ENCODE peak calls at places on chromosomes 13 and 19, in ten cellular contexts. B is hepatocyte; Q is Caco-2; R is brain microvascular endothelial cell; J is heart right ventricle; W is endodermal cell; Y is astrocyte; K is CD4-positive, CD25-positive, alpha-beta regulatory T cell; C is bronchial epithelial cell; G is mesendoderm. M is an unnamed sample.

GRCh38 chr13:41211062-41211461 is 16.7 kb upstream of the KBTBD7 start:
- DNase-seq in B (no peak), Q (no peak), R (no peak), J (no peak), W (no peak), Y (no peak), K (no peak), C (no peak), G (no peak), M (no peak)

GRCh38 chr13:113860051-113860471 is 3.8 kb downstream of the GAS6 start:
- DNase-seq in B (peak; percentile 68), Q (peak; percentile 81), R (no peak), J (no peak), W (peak; percentile 74), Y (no peak), K (no peak), C (no peak), G (peak; percentile 40), M (peak; percentile 47)

GRCh38 chr19:14162871-14163297 is 26.5 kb upstream of the ASF1B start:
- DNase-seq in B (no peak), Q (no peak), R (no peak), J (no peak), W (no peak), Y (no peak), K (no peak), C (no peak), G (no peak), M (no peak)

GRCh38 chr19:11738746-11739620 is at the start of gene ZNF823:
- DNase-seq in B (peak; percentile 99), Q (peak; percentile 99), R (peak; percentile 98), J (peak; percentile 98), W (peak; percentile 100), Y (peak; percentile 94), K (peak; percentile 88), C (peak; percentile 97), G (peak; percentile 99), M (peak; percentile 99)

GRCh38 chr13:86932935-86933334 is 738.2 kb upstream of the SLITRK5 start:
- DNase-seq in B (no peak), Q (no peak), R (no peak), J (no peak), W (peak; percentile 92), Y (peak; percentile 7), K (no peak), C (no peak), G (peak; percentile 99), M (no peak)

GRCh38 chr13:72643339-72643989 is 84.0 kb downstream of the MZT1 start:
- DNase-seq in B (peak; percentile 80), Q (peak; percentile 70), R (peak; percentile 70), J (no peak), W (peak; percentile 68), Y (peak; percentile 6), K (peak; percentile 4), C (peak; percentile 61), G (peak; percentile 35), M (no peak)

GRCh38 chr13:97221989-97222700 is at the start of gene MBNL2:
- DNase-seq in B (peak; percentile 93), Q (peak; percentile 92), R (peak; percentile 95), J (peak; percentile 88), W (peak; percentile 93), Y (peak; percentile 92), K (peak; percentile 80), C (peak; percentile 94), G (peak; percentile 88), M (peak; percentile 96)

GRCh38 chr19:40908981-40909380 is 26.9 kb upstream of the CYP2A7 start:
- DNase-seq in B (no peak), Q (peak; percentile 64), R (no peak), J (no peak), W (no peak), Y (no peak), K (no peak), C (no peak), G (no peak), M (no peak)

GRCh38 chr13:103140001-103140671 is 73.9 kb upstream of the SLC10A2 start:
- DNase-seq in B (peak; percentile 41), Q (no peak), R (peak; percentile 33), J (no peak), W (peak; percentile 62), Y (no peak), K (no peak), C (peak; percentile 43), G (peak; percentile 72), M (no peak)

GRCh38 chr19:52464798-52465470 is 11.6 kb downstream of the ZNF578 start:
- DNase-seq in B (peak; percentile 35), Q (no peak), R (no peak), J (no peak), W (peak; percentile 86), Y (no peak), K (no peak), C (no peak), G (peak; percentile 87), M (no peak)

GRCh38 chr13:98438246-98439135 is 138.4 kb downstream of the STK24 start:
- DNase-seq in B (no peak), Q (no peak), R (no peak), J (no peak), W (no peak), Y (no peak), K (no peak), C (no peak), G (no peak), M (no peak)
- H3K4me3 ChIP-seq in B (no peak overlapping the region), Q (no peak overlapping the region), R (no peak overlapping the region), J (no peak overlapping the region), W (no peak overlapping the region), Y (no peak overlapping the region), K (no peak overlapping the region), C (no peak overlapping the region), G (no peak overlapping the region), M (no peak overlapping the region)

DNA sequence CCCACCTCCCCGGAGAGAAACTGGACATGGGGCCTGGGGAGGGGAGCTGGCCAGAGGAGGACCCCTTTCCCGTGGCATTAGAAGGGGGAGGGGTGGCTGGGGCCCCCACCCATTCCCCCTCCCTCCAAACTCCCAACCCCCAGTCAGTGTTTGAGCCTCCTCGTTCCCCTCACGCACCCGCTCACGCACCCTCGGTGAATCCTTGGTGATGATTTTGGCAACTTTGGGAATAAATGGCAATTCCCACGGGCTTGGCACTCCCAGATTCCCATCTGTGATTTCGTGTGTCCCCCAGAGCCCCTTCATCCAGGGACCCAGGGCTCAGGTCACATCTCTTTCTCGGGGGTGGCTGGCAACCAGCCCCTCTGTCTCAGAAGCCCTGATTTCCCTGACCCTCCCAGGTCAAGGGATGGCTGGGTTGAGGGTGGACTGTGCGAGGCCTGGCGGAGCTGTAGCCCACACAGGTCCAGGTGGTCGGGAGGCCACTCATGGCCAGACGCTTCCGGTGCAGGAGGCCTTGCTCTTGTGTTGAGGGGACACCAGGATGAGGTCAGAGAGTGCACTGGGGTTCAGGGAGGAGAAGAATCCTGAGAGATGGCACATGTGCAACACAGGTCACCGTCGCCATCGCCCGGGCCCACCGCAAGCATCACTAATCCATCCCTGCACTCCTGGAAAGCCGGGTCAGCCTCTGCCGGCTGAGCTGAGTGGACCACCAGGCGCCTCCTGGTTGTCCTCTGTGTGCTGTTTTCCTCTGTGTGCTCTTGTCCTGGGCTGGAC is 20.7 kb downstream of the EPN1 start:
- DNase-seq in B (no peak), Q (peak; percentile 32), R (no peak), J (no peak), W (no peak), Y (no peak), K (no peak), C (no peak), G (no peak), M (no peak)
- H3K36me3 ChIP-seq in B (no peaks in the 10 kb centered on the region), Q (peaks cover 10% of the 10 kb centered on the region), R (peaks cover 40% of the 10 kb centered on the region), J (peaks cover 7% of the 10 kb centered on the region), W (peaks cover 47% of the 10 kb centered on the region), Y (peaks cover 5% of the 10 kb centered on the region), K (peaks cover 35% of the 10 kb centered on the region), C (peaks cover 22% of the 10 kb centered on the region), G (peaks cover 7% of the 10 kb centered on the region), M (peaks cover 11% of the 10 kb centered on the region)

GRCh38 chr13:24008679-24009078 is 111.4 kb upstream of the C1QTNF9B start:
- DNase-seq in B (no peak), Q (peak; percentile 61), R (no peak), J (no peak), W (no peak), Y (peak; percentile 58), K (no peak), C (no peak), G (no peak), M (no peak)
- H3K4me3 ChIP-seq in B (no peak overlapping the region), Q (no peak overlapping the region), R (no peak overlapping the region), J (no peak overlapping the region), W (no peak overlapping the region), Y (no peak overlapping the region), K (no peak overlapping the region), C (no peak overlapping the region), G (no peak overlapping the region), M (no peak overlapping the region)

DNA sequence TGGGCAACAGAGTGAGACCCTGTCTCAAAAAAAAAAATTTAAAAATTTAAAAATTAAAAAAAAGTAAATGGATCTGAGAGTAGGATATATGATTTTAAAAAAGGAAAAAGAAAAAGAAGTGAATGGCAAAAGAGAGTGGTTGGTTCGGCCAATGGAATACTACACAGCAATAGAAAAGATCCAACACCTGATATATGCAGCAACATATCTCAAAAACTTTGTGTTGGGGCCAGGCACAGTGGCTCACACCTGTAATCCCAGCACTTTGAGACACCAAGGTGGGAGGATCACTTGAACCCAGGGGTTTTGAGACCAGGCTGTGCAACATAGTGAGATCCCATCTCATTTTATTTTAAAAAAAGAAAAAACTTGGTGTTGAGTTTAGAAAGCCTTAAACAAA is 1.4 kb upstream of the LYPD3 start:
- DNase-seq in B (no peak), Q (no peak), R (no peak), J (no peak), W (no peak), Y (no peak), K (no peak), C (no peak), G (no peak), M (no peak)
- H3K36me3 ChIP-seq in B (no peaks in the 10 kb centered on the region), Q (no peaks in the 10 kb centered on the region), R (no peaks in the 10 kb centered on the region), J (no peaks in the 10 kb centered on the region), W (no peaks in the 10 kb centered on the region), Y (no peaks in the 10 kb centered on the region), K (no peaks in the 10 kb centered on the region), C (no peaks in the 10 kb centered on the region), G (no peaks in the 10 kb centered on the region), M (no peaks in the 10 kb centered on the region)

DNA sequence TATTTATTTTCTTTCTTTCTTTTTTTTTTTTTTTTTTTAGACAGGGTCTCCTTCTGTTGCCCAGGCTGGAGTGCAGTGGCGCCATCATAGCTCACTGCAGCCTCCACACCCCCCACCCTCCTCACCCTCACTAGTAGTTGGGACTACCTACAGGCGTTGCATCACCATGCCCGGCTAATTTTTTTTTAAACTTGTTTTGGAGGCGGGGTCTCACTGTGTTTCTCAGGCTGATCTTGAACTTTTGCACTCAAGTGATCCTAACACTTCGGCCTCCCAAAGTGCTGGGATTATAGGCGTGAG is 33.6 kb downstream of the GJA3 start:
- DNase-seq in B (no peak), Q (no peak), R (no peak), J (no peak), W (no peak), Y (no peak), K (no peak), C (peak; percentile 21), G (peak; percentile 49), M (no peak)
- H3K4me3 ChIP-seq in B (peak overlapping the region; percentile 82), Q (peak overlapping the region; percentile 81), R (peak overlapping the region; percentile 65), J (peak overlapping the region; percentile 70), W (peak overlapping the region; percentile 77), Y (peak overlapping the region; percentile 64), K (peak overlapping the region; percentile 35), C (peak overlapping the region; percentile 59), G (no peak overlapping the region), M (peak overlapping the region; percentile 40)

GRCh38 chr13:35470671-35471465 is 5.6 kb downstream of the MAB21L1 start:
- DNase-seq in B (peak; percentile 64), Q (no peak), R (peak; percentile 5), J (peak; percentile 60), W (peak; percentile 86), Y (peak; percentile 25), K (no peak), C (no peak), G (peak; percentile 85), M (peak; percentile 83)
- H3K36me3 ChIP-seq in B (no peaks in the 10 kb centered on the region), Q (no peaks in the 10 kb centered on the region), R (no peaks in the 10 kb centered on the region), J (no peaks in the 10 kb centered on the region), W (no peaks in the 10 kb centered on the region), Y (no peaks in the 10 kb centered on the region), K (no peaks in the 10 kb centered on the region), C (no peaks in the 10 kb centered on the region), G (no peaks in the 10 kb centered on the region), M (no peaks in the 10 kb centered on the region)

M was measured in aorta.